ENCODE peak calls at places on chromosomes 1 and 21, in five cellular contexts. P, F, S, G and L are unnamed samples. For H3K27me3 and H3K36me3, the result is how much of the 10 kb centered on the place peaks cover.

GRCh38 chr1:228375578-228376261 is 30.9 kb downstream of the TRIM11 start:
- DNase-seq in S (peak), P (peak), F (no peak), G (no peak), L (no peak)

GRCh38 chr1:189637041-189637440 is 840.6 kb downstream of the BRINP3 start:
- DNase-seq in G (no peak), P (no peak), F (no peak), S (no peak), L (no peak)

GRCh38 chr1:183270541-183271141 is 84.6 kb downstream of the LAMC2 start:
- DNase-seq in F (no peak), P (no peak), G (no peak), S (no peak), L (peak)

GRCh38 chr1:33420870-33421775 is 9.8 kb downstream of the PHC2 start:
- DNase-seq in S (no peak), P (no peak), G (no peak), F (no peak), L (no peak)

GRCh38 chr21:46151989-46152938 is 3.1 kb downstream of the FTCD start:
- DNase-seq in G (no peak), F (no peak), S (peak), P (no peak), L (no peak)

GRCh38 chr1:209266590-209267172 is 316.8 kb upstream of the CAMK1G start:
- DNase-seq in S (no peak), P (no peak), G (no peak), F (no peak), L (no peak)

GRCh38 chr1:67053535-67053784 is 488 bp downstream of the SLC35D1 start:
- DNase-seq in S (no peak), G (peak), P (peak), F (no peak), L (no peak)

GRCh38 chr1:109386054-109386717 is 11.5 kb downstream of the SORT1 start:
- DNase-seq in G (no peak), P (no peak), S (no peak), F (no peak), L (no peak)

GRCh38 chr1:33893147-33893830 is 29.4 kb downstream of the HMGB4 start:
- DNase-seq in F (no peak), P (no peak), S (no peak), G (no peak), L (peak)

GRCh38 chr1:21323091-21323490 is 32.8 kb upstream of the ECE1 start:
- DNase-seq in F (no peak), P (no peak), G (no peak), S (no peak), L (no peak)

GRCh38 chr1:203219934-203220333 is 9.5 kb downstream of the CHIT1 start:
- DNase-seq in F (no peak), S (no peak), G (no peak), P (no peak), L (no peak)

GRCh38 chr1:154463512-154463990 is 38.5 kb upstream of the TDRD10 start:
- DNase-seq in G (no peak), F (no peak), P (peak), S (no peak), L (no peak)

GRCh38 chr1:226798427-226799411 is 59.6 kb upstream of the ITPKB start:
- DNase-seq in S (no peak), F (no peak), G (no peak), P (no peak), L (no peak)

GRCh38 chr1:218164930-218165686 is 120.0 kb upstream of the RRP15 start:
- DNase-seq in G (peak), F (no peak), S (peak), P (no peak), L (no peak)

GRCh38 chr1:218165687-218166088 is 119.4 kb upstream of the RRP15 start:
- DNase-seq in G (peak), F (no peak), P (no peak), S (no peak), L (no peak)

GRCh38 chr1:218163371-218163770 is 121.7 kb upstream of the RRP15 start:
- DNase-seq in G (peak), S (no peak), P (no peak), F (no peak), L (no peak)

GRCh38 chr1:218164111-218164929 is 120.8 kb upstream of the RRP15 start:
- DNase-seq in G (peak), F (no peak), S (peak), P (no peak), L (no peak)
- H3K27me3 ChIP-seq in G (under half), F (under half), S (under half), P (half or more), L (under half)

GRCh38 chr1:236615399-236616148 is 11.3 kb upstream of the HEATR1 start:
- DNase-seq in F (no peak), S (no peak), P (no peak), G (no peak), L (no peak)

GRCh38 chr1:236608930-236609726 is 4.8 kb upstream of the HEATR1 start:
- DNase-seq in S (peak), G (peak), F (no peak), P (peak), L (no peak)

GRCh38 chr1:236612349-236612748 is 8.0 kb upstream of the HEATR1 start:
- DNase-seq in P (no peak), F (no peak), S (no peak), G (no peak), L (no peak)
- H3K36me3 ChIP-seq in P (under half), F (under half), S (under half), G (under half), L (under half)

DNA sequence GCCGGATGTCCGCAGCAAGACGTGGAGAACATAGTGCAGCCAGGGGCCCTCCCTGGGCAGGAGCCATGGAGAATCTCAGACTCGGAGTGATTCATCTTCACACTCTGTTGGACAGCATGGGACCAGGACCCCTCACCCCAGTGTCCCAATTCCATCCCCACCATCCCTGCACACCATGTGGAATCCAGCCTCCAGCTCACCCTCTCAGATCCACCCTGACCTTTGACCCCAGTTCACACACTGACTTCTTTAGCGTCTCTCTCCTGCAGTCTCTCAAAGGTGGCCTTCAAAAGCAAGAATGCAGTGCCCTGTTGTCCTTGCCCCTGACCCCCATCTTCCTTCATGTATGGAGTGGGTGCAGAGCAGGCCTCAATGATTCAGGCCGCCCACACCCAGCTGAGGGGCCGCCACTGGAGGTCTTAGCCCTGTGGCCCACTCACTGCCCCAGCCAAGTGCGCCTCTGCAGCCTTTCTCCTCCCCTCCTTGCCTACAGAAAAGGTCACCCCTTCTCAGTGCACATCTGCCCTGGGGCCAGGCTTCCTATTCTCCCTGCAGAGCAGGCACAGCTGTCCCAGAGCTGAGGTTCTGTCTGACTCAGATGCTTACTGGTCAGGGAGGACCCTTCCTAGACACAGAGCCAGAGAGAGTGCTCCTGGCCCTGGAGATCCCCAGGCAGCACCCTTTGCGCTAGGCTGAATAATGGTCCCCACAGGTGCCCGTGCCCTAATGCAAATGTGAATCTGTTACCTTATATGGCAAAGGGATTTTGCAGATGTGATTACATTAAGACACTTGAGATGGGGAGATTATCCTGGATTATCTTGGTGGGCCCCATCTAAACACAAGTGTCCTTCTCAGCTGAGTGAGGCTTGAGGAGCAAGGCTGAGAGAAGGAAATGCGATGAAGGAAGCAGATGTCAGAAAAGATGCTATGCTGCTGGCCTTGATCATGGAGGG is 2.4 kb upstream of the TNNI1 start:
- DNase-seq in G (no peak), S (no peak), F (no peak), P (no peak), L (no peak)
- H3K27me3 ChIP-seq in G (under half), S (under half), F (under half), P (under half), L (under half)

DNA sequence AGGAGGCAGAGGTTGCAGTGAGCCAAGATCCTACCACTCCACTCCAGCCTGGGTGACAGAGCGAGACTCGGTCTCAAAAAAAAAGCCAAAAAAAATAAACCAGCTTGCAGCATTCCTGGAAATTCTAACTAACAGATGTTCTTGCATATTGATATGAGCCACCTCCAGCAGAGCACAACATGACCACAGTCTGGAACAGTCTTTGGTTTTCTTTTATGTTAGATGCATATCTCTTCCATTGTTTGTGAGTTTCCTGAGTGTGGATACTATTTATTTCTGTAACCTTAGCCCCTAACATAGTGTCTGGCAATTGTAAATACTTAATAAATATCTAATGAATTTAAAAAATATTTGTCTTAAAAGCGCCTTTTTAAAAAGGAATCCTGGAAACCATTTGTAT is 24.0 kb downstream of the IFNAR1 start:
- DNase-seq in F (no peak), S (no peak), P (no peak), G (no peak), L (no peak)
- H3K36me3 ChIP-seq in F (under half), S (under half), P (under half), G (under half), L (under half)

GRCh38 chr1:3785458-3786157 is 10.7 kb downstream of the LRRC47 start:
- DNase-seq in G (no peak), S (no peak), P (no peak), F (no peak), L (no peak)
- H3K27me3 ChIP-seq in G (under half), S (under half), P (under half), F (under half), L (under half)